ENCODE peak calls at places on chromosomes 6 and 20, in five cellular contexts. Q is left ventricle myocardium inferior, T is spleen, H is hepatocyte, A is PC-3. P is an unnamed sample.

GRCh38 chr6:157989541-157990289 is 8.1 kb downstream of the SYNJ2 start:
- DNase-seq in T (peak; percentile 77), H (peak; percentile 53), A (peak; percentile 86), Q (peak; percentile 80), P (peak; percentile 46)

GRCh38 chr6:75431379-75431778 is 62.2 kb downstream of the FILIP1 start:
- DNase-seq in Q (peak; percentile 31), T (no peak), A (peak; percentile 47), H (peak; percentile 43), P (no peak)

GRCh38 chr20:48242623-48243022 is 457.3 kb upstream of the SULF2 start:
- DNase-seq in H (no peak), Q (no peak), T (no peak), A (no peak), P (no peak)

GRCh38 chr6:7145269-7146078 is 37.7 kb downstream of the RREB1 start:
- DNase-seq in T (no peak), A (peak; percentile 76), Q (no peak), H (no peak), P (no peak)

GRCh38 chr6:75546401-75546800 is 52.8 kb upstream of the FILIP1 start:
- DNase-seq in H (no peak), A (peak; percentile 43), T (no peak), Q (no peak), P (no peak)

GRCh38 chr6:167786859-167787675 is 39.6 kb upstream of the AFDN start:
- DNase-seq in Q (no peak), T (peak; percentile 42), H (no peak), A (no peak), P (no peak)

GRCh38 chr6:3431994-3432393 is 24.9 kb downstream of the SLC22A23 start:
- DNase-seq in A (no peak), T (no peak), H (no peak), Q (no peak), P (no peak)

GRCh38 chr6:21079468-21080048 is 514.0 kb upstream of the SOX4 start:
- DNase-seq in A (no peak), Q (no peak), T (no peak), H (peak; percentile 28), P (no peak)

GRCh38 chr6:129186988-129187387 is 304.1 kb downstream of the LAMA2 start:
- DNase-seq in T (no peak), H (no peak), Q (no peak), A (peak; percentile 87), P (no peak)

GRCh38 chr6:24583463-24584389 is 62.3 kb downstream of the KIAA0319 start:
- DNase-seq in Q (peak; percentile 67), A (peak; percentile 85), H (peak; percentile 82), T (peak; percentile 88), P (no peak)
- TF ChIP-seq CTCF in Q (peak; percentile 88), A (peak; percentile 94), H (peak; percentile 80), T (peak; percentile 87), P (peak; percentile 96)

DNA sequence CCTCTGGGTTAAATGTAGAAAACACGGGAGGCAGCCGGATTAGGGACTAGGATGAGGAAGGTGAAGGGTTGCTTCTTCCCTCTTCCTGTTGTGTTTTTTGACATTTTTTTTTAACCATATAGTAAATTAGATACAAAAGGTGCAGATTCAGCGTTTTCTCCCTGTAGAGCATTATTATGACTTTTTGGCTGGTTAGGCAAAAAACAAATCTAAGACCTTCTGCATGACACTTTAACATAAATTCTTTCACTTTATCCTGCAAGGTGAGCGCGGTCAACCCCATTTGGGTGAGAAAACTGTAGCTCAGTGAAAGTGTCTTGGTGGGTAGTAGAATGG is 1.3 kb downstream of the SLC16A10 start:
- DNase-seq in A (no peak), Q (no peak), H (no peak), T (no peak), P (no peak)
- TF ChIP-seq CTCF in A (no peak), Q (no peak), H (no peak), T (no peak), P (no peak)

GRCh38 chr6:39902786-39903465 is 31.3 kb downstream of the MOCS1 start:
- DNase-seq in Q (no peak), H (no peak), A (no peak), T (peak; percentile 47), P (no peak)
- TF ChIP-seq CTCF in Q (no peak), H (no peak), A (peak; percentile 10), T (no peak), P (no peak)

DNA sequence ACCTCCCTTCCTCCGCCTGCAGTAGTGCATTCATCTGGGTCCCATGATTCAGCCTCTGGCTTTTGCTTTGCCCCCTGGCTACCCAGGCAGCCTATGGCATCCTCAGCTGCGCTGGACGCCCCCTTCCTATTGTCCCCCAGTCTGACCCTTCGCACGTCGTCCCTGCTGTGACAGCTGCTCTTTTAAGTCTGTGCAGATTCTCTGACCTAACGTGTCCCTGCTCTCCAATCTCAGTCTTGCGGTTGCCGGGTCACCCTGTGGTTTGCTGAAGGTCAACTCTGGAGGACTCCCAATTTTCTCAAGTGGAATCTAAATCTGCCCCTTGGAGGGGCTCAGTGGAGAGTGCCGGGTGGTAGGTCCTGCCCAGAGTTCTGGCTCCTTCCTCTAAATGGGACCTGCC is 294.3 kb downstream of the CDC5L start:
- DNase-seq in H (no peak), A (no peak), Q (no peak), T (no peak), P (no peak)
- TF ChIP-seq CTCF in H (no peak), A (no peak), Q (no peak), T (no peak), P (no peak)